ENCODE peak calls at places on chromosome 17, in eight cellular contexts. R is GM12891; Z is GM23248; Y is NCI-H1092 treated with DMSO at 0.1 percent for 48 hours; Q is stimulated activated CD4-positive, alpha-beta T cell treated with anti-CD3 and anti-CD28 coated beads, Interleukin-15, amount 100 ng/mL, for 48 hours; L is CD4-positive, alpha-beta memory T cell; G is activated CD4-positive, alpha-beta T cell treated with anti-CD3 and anti-CD28 coated beads, Interleukin-2, amount 50 U/mL, for 4 hours; T is ACHN. P is an unnamed sample.
A peak's percentile ranks its signal among the peaks of the same experiment; 100 is the strongest.

GRCh38 chr17:77516902-77517301 is 376.1 kb downstream of the SEC14L1 start:
- DNase-seq in R (no peak), Z (peak; percentile 72), Y (no peak), Q (no peak), L (no peak), G (no peak), T (peak; percentile 34), P (no peak)

GRCh38 chr17:17315142-17315821 is 12.1 kb downstream of the NT5M start:
- DNase-seq in R (no peak), Z (no peak), Y (peak; percentile 5), Q (no peak), L (no peak), G (no peak), T (no peak), P (no peak)

GRCh38 chr17:77086433-77087010 is 54.2 kb upstream of the SEC14L1 start:
- DNase-seq in R (peak; percentile 58), Z (peak; percentile 79), Y (peak; percentile 67), Q (peak; percentile 79), L (peak; percentile 73), G (peak; percentile 77), T (peak; percentile 85), P (peak; percentile 96)

GRCh38 chr17:73643012-73643845 is 1.0 kb downstream of the SDK2 start:
- DNase-seq in R (peak; percentile 41), Z (peak; percentile 26), Y (peak; percentile 81), Q (no peak), L (peak; percentile 27), G (no peak), T (no peak), P (no peak)

GRCh38 chr17:40325156-40326013 is 16.4 kb downstream of the RARA start:
- DNase-seq in R (no peak), Z (no peak), Y (no peak), Q (no peak), L (peak; percentile 36), G (no peak), T (no peak), P (no peak)

GRCh38 chr17:34619687-34620217 is 40.4 kb downstream of the TMEM132E start:
- DNase-seq in R (no peak), Z (no peak), Y (no peak), Q (no peak), L (no peak), G (no peak), T (no peak), P (no peak)

GRCh38 chr17:5331506-5331905 is 49.4 kb downstream of the RABEP1 start:
- DNase-seq in R (no peak), Z (peak; percentile 20), Y (no peak), Q (no peak), L (no peak), G (no peak), T (no peak), P (no peak)

GRCh38 chr17:42578282-42578869 is 847 bp upstream of the PSMC3IP start:
- DNase-seq in R (peak; percentile 66), Z (peak; percentile 82), Y (peak; percentile 77), Q (peak; percentile 67), L (peak; percentile 63), G (peak; percentile 71), T (peak; percentile 78), P (peak; percentile 86)

GRCh38 chr17:77645441-77646430 is 312.8 kb upstream of the TNRC6C start:
- DNase-seq in R (no peak), Z (no peak), Y (no peak), Q (peak; percentile 49), L (peak; percentile 52), G (peak; percentile 30), T (no peak), P (no peak)

GRCh38 chr17:50426472-50426782 is 409 bp downstream of the ACSF2 start:
- DNase-seq in R (no peak), Z (no peak), Y (no peak), Q (no peak), L (no peak), G (no peak), T (no peak), P (no peak)

GRCh38 chr17:49365667-49366066 is 3.6 kb upstream of the ZNF652 start:
- DNase-seq in R (no peak), Z (peak; percentile 54), Y (peak; percentile 8), Q (no peak), L (peak; percentile 44), G (peak; percentile 19), T (peak; percentile 41), P (peak; percentile 64)

GRCh38 chr17:28174352-28175046 is 132.0 kb downstream of the NLK start:
- DNase-seq in R (peak; percentile 13), Z (no peak), Y (no peak), Q (peak; percentile 25), L (peak; percentile 26), G (peak; percentile 23), T (no peak), P (no peak)

GRCh38 chr17:34370997-34371395 is 8.0 kb upstream of the CCL1 start:
- DNase-seq in R (no peak), Z (peak; percentile 13), Y (no peak), Q (no peak), L (no peak), G (no peak), T (no peak), P (no peak)

GRCh38 chr17:45894022-45894784 is at the start of gene MAPT:
- DNase-seq in R (peak; percentile 97), Z (peak; percentile 94), Y (peak; percentile 98), Q (peak; percentile 76), L (peak; percentile 85), G (peak; percentile 73), T (peak; percentile 93), P (peak; percentile 85)

GRCh38 chr17:76537578-76538280 is at the start of gene CYGB:
- DNase-seq in R (no peak), Z (peak; percentile 32), Y (no peak), Q (no peak), L (no peak), G (no peak), T (no peak), P (no peak)

GRCh38 chr17:17004251-17004996 is 32.5 kb upstream of the TNFRSF13B start:
- DNase-seq in R (no peak), Z (no peak), Y (no peak), Q (no peak), L (no peak), G (no peak), T (no peak), P (no peak)

GRCh38 chr17:64608571-64608981 is 53.5 kb downstream of the SMURF2 start:
- DNase-seq in R (no peak), Z (peak; percentile 75), Y (no peak), Q (no peak), L (no peak), G (no peak), T (no peak), P (no peak)

P was measured in HT-29.